ENCODE peak calls at places on chromosome 13, in ten cellular contexts. One of them, this sample, is unnamed.

GRCh38 chr13:42487221-42487620 is 86.7 kb upstream of the TNFSF11 start:
- DNase-seq in HT1080: no peak
- DNase-seq in stimulated activated CD4-positive, alpha-beta T cell treated with anti-CD3 and anti-CD28 coated beads, Interleukin-1b, Interleukin-23, amount 100 ng/mL, for 1 hour: no peak
- DNase-seq in upper lobe of right lung: no peak
- DNase-seq in activated CD4-positive, alpha-beta T cell treated with anti-CD3 and anti-CD28 coated beads, Interleukin-2, amount 10 ng/mL, durations not matched to agents 7 days and 5 days: no peak
- DNase-seq in AG08396: no peak
- DNase-seq in lung: no peak
- DNase-seq in CD4-positive, alpha-beta T cell: no peak
- DNase-seq in GM12865: no peak
- DNase-seq in NT2/D1: no peak
- DNase-seq in this sample: no peak

GRCh38 chr13:80251403-80251802 is 89.5 kb downstream of the SPRY2 start:
- DNase-seq in activated CD4-positive, alpha-beta T cell treated with anti-CD3 and anti-CD28 coated beads, Interleukin-2, amount 10 ng/mL, durations not matched to agents 7 days and 5 days: no peak
- DNase-seq in upper lobe of right lung: no peak
- DNase-seq in lung: no peak
- DNase-seq in NT2/D1: no peak
- DNase-seq in HT1080: peak; percentile 51
- DNase-seq in GM12865: peak; percentile 24
- DNase-seq in CD4-positive, alpha-beta T cell: no peak
- DNase-seq in stimulated activated CD4-positive, alpha-beta T cell treated with anti-CD3 and anti-CD28 coated beads, Interleukin-1b, Interleukin-23, amount 100 ng/mL, for 1 hour: no peak
- DNase-seq in AG08396: no peak
- DNase-seq in this sample: peak; percentile 90

GRCh38 chr13:39263033-39263432 is 224.8 kb downstream of the NHLRC3 start:
- DNase-seq in HT1080: peak; percentile 43
- DNase-seq in CD4-positive, alpha-beta T cell: no peak
- DNase-seq in lung: no peak
- DNase-seq in NT2/D1: no peak
- DNase-seq in AG08396: peak; percentile 33
- DNase-seq in GM12865: peak; percentile 54
- DNase-seq in stimulated activated CD4-positive, alpha-beta T cell treated with anti-CD3 and anti-CD28 coated beads, Interleukin-1b, Interleukin-23, amount 100 ng/mL, for 1 hour: no peak
- DNase-seq in upper lobe of right lung: no peak
- DNase-seq in activated CD4-positive, alpha-beta T cell treated with anti-CD3 and anti-CD28 coated beads, Interleukin-2, amount 10 ng/mL, durations not matched to agents 7 days and 5 days: peak; percentile 40
- DNase-seq in this sample: peak; percentile 84

GRCh38 chr13:107838592-107839161 is 376.7 kb downstream of the LIG4 start:
- DNase-seq in stimulated activated CD4-positive, alpha-beta T cell treated with anti-CD3 and anti-CD28 coated beads, Interleukin-1b, Interleukin-23, amount 100 ng/mL, for 1 hour: no peak
- DNase-seq in HT1080: no peak
- DNase-seq in activated CD4-positive, alpha-beta T cell treated with anti-CD3 and anti-CD28 coated beads, Interleukin-2, amount 10 ng/mL, durations not matched to agents 7 days and 5 days: no peak
- DNase-seq in CD4-positive, alpha-beta T cell: no peak
- DNase-seq in upper lobe of right lung: no peak
- DNase-seq in GM12865: no peak
- DNase-seq in lung: no peak
- DNase-seq in AG08396: no peak
- DNase-seq in NT2/D1: no peak
- DNase-seq in this sample: no peak

GRCh38 chr13:33261426-33262068 is 24.0 kb downstream of the STARD13 start:
- DNase-seq in NT2/D1: no peak
- DNase-seq in GM12865: no peak
- DNase-seq in HT1080: no peak
- DNase-seq in stimulated activated CD4-positive, alpha-beta T cell treated with anti-CD3 and anti-CD28 coated beads, Interleukin-1b, Interleukin-23, amount 100 ng/mL, for 1 hour: no peak
- DNase-seq in activated CD4-positive, alpha-beta T cell treated with anti-CD3 and anti-CD28 coated beads, Interleukin-2, amount 10 ng/mL, durations not matched to agents 7 days and 5 days: no peak
- DNase-seq in CD4-positive, alpha-beta T cell: no peak
- DNase-seq in AG08396: no peak
- DNase-seq in lung: no peak
- DNase-seq in upper lobe of right lung: no peak
- DNase-seq in this sample: no peak

GRCh38 chr13:80029170-80029569 is 311.8 kb downstream of the SPRY2 start:
- DNase-seq in stimulated activated CD4-positive, alpha-beta T cell treated with anti-CD3 and anti-CD28 coated beads, Interleukin-1b, Interleukin-23, amount 100 ng/mL, for 1 hour: no peak
- DNase-seq in CD4-positive, alpha-beta T cell: no peak
- DNase-seq in GM12865: no peak
- DNase-seq in lung: no peak
- DNase-seq in NT2/D1: no peak
- DNase-seq in upper lobe of right lung: no peak
- DNase-seq in AG08396: no peak
- DNase-seq in activated CD4-positive, alpha-beta T cell treated with anti-CD3 and anti-CD28 coated beads, Interleukin-2, amount 10 ng/mL, durations not matched to agents 7 days and 5 days: no peak
- DNase-seq in HT1080: no peak
- DNase-seq in this sample: no peak

GRCh38 chr13:107866007-107866665 is 349.2 kb downstream of the LIG4 start:
- DNase-seq in HT1080: peak; percentile 37
- DNase-seq in GM12865: no peak
- DNase-seq in lung: no peak
- DNase-seq in activated CD4-positive, alpha-beta T cell treated with anti-CD3 and anti-CD28 coated beads, Interleukin-2, amount 10 ng/mL, durations not matched to agents 7 days and 5 days: no peak
- DNase-seq in CD4-positive, alpha-beta T cell: no peak
- DNase-seq in AG08396: peak; percentile 46
- DNase-seq in upper lobe of right lung: peak; percentile 67
- DNase-seq in stimulated activated CD4-positive, alpha-beta T cell treated with anti-CD3 and anti-CD28 coated beads, Interleukin-1b, Interleukin-23, amount 100 ng/mL, for 1 hour: no peak
- DNase-seq in NT2/D1: no peak
- DNase-seq in this sample: no peak

GRCh38 chr13:64684685-64685431 is 2545.3 kb downstream of the PCDH9 start:
- DNase-seq in upper lobe of right lung: no peak
- DNase-seq in AG08396: no peak
- DNase-seq in GM12865: no peak
- DNase-seq in NT2/D1: peak; percentile 61
- DNase-seq in CD4-positive, alpha-beta T cell: no peak
- DNase-seq in activated CD4-positive, alpha-beta T cell treated with anti-CD3 and anti-CD28 coated beads, Interleukin-2, amount 10 ng/mL, durations not matched to agents 7 days and 5 days: no peak
- DNase-seq in lung: no peak
- DNase-seq in HT1080: no peak
- DNase-seq in stimulated activated CD4-positive, alpha-beta T cell treated with anti-CD3 and anti-CD28 coated beads, Interleukin-1b, Interleukin-23, amount 100 ng/mL, for 1 hour: no peak
- DNase-seq in this sample: no peak

GRCh38 chr13:24627090-24627714 is 53.0 kb upstream of the ATP12A start:
- DNase-seq in activated CD4-positive, alpha-beta T cell treated with anti-CD3 and anti-CD28 coated beads, Interleukin-2, amount 10 ng/mL, durations not matched to agents 7 days and 5 days: peak; percentile 1
- DNase-seq in NT2/D1: peak; percentile 43
- DNase-seq in upper lobe of right lung: no peak
- DNase-seq in stimulated activated CD4-positive, alpha-beta T cell treated with anti-CD3 and anti-CD28 coated beads, Interleukin-1b, Interleukin-23, amount 100 ng/mL, for 1 hour: no peak
- DNase-seq in HT1080: no peak
- DNase-seq in lung: no peak
- DNase-seq in AG08396: peak; percentile 25
- DNase-seq in GM12865: no peak
- DNase-seq in CD4-positive, alpha-beta T cell: no peak
- DNase-seq in this sample: no peak

GRCh38 chr13:112637017-112637801 is 49.3 kb upstream of the TUBGCP3 start:
- DNase-seq in HT1080: no peak
- DNase-seq in GM12865: no peak
- DNase-seq in activated CD4-positive, alpha-beta T cell treated with anti-CD3 and anti-CD28 coated beads, Interleukin-2, amount 10 ng/mL, durations not matched to agents 7 days and 5 days: no peak
- DNase-seq in stimulated activated CD4-positive, alpha-beta T cell treated with anti-CD3 and anti-CD28 coated beads, Interleukin-1b, Interleukin-23, amount 100 ng/mL, for 1 hour: no peak
- DNase-seq in lung: no peak
- DNase-seq in upper lobe of right lung: peak; percentile 58
- DNase-seq in AG08396: no peak
- DNase-seq in NT2/D1: no peak
- DNase-seq in CD4-positive, alpha-beta T cell: no peak
- DNase-seq in this sample: no peak